ENCODE peak calls at places on chromosomes 1 and 21, in eight cellular contexts. S, X, W, R, L, Q, I and J are unnamed samples.

GRCh38 chr1:172990598-172991215 is 60.0 kb downstream of the TNFSF18 start:
- DNase-seq in S (no peak), R (peak; percentile 60), W (no peak), L (no peak), I (no peak), X (peak; percentile 11), Q (no peak), J (no peak)

GRCh38 chr1:188027613-188028012 is 1198.9 kb downstream of the PLA2G4A start:
- DNase-seq in Q (no peak), R (peak; percentile 75), L (peak; percentile 17), X (peak; percentile 69), S (no peak), I (no peak), W (no peak), J (no peak)

GRCh38 chr1:169779970-169780369 is 14.7 kb downstream of the METTL18 start:
- DNase-seq in W (no peak), S (no peak), X (peak; percentile 15), I (no peak), R (peak; percentile 51), L (peak; percentile 18), Q (no peak), J (no peak)

GRCh38 chr1:234632225-234632624 is 22.2 kb upstream of the IRF2BP2 start:
- DNase-seq in L (no peak), X (no peak), W (no peak), Q (no peak), I (no peak), R (no peak), S (no peak), J (no peak)

GRCh38 chr1:110196917-110197782 is 13.0 kb upstream of the KCNC4 start:
- DNase-seq in X (no peak), Q (peak; percentile 57), W (no peak), L (peak; percentile 63), I (no peak), S (no peak), R (no peak), J (no peak)

GRCh38 chr21:41406340-41406739 is 19.7 kb upstream of the MX1 start:
- DNase-seq in W (no peak), I (peak; percentile 23), L (no peak), X (no peak), Q (no peak), R (no peak), S (no peak), J (no peak)

GRCh38 chr1:107926436-107927080 is 38.4 kb downstream of the VAV3 start:
- DNase-seq in I (no peak), Q (no peak), L (no peak), W (no peak), R (no peak), S (no peak), X (no peak), J (no peak)

GRCh38 chr1:27572679-27573426 is 31.1 kb downstream of the AHDC1 start:
- DNase-seq in I (no peak), X (no peak), S (no peak), L (no peak), Q (peak; percentile 65), W (no peak), R (no peak), J (no peak)

GRCh38 chr21:46393941-46394818 is 64.5 kb upstream of the DIP2A start:
- DNase-seq in S (peak; percentile 34), Q (no peak), W (no peak), I (no peak), L (no peak), R (no peak), X (no peak), J (no peak)

GRCh38 chr1:166822385-166822784 is 16.9 kb upstream of the POGK start:
- DNase-seq in R (no peak), Q (no peak), W (no peak), I (no peak), S (no peak), L (no peak), X (no peak), J (no peak)
- TF ChIP-seq CTCF in R (peak; percentile 33), Q (peak; percentile 42), W (peak; percentile 9), I (no peak), S (no peak), L (no peak), X (peak; percentile 42), J (peak; percentile 27)

DNA sequence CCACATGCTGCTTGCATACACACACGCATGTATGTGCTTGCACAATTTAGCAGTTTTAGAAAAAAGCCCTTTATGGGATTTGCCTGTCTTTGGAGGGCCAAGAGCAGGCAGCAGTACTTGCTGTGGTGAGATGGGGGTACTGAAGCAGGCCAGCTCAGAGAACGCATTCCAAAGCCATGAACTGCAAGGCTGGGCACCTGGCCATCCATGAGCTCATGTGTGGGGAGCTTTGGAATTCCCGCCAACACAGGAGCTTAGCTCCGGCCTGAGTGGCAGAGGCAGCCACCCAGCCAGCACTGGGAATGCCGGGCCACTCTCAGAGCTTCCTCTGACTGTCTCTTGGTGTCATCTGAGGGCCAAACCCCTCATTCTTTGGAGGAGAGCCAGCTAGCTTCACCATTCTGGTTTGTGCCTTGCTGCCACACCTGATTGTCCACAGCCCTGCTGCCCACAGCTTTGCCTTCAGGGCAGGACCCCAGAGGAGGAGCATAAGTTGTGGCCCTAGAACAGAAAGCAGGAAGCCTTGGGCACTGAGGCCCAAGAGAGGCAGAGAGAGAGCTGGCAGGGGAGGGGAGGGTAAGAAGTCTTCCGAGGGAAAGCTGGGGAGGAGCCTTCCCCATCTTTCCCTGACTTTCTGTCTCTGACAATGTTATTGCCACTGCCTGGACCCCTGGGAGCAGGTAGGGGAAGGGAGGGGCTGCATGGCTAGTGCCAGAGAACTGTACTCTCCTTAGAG is 92.1 kb upstream of the POU3F1 start:
- DNase-seq in S (peak; percentile 66), W (peak; percentile 70), L (no peak), I (peak; percentile 88), X (peak; percentile 96), Q (no peak), R (peak; percentile 93), J (peak; percentile 89)
- TF ChIP-seq CTCF in S (no peak), W (peak; percentile 51), L (no peak), I (no peak), X (peak; percentile 52), Q (no peak), R (peak; percentile 19), J (peak; percentile 28)

GRCh38 chr1:91997607-91998195 is 32.1 kb upstream of the EPHX4 start:
- DNase-seq in L (peak; percentile 45), R (peak; percentile 44), I (no peak), X (peak; percentile 30), S (no peak), Q (peak; percentile 27), W (no peak), J (no peak)

DNA sequence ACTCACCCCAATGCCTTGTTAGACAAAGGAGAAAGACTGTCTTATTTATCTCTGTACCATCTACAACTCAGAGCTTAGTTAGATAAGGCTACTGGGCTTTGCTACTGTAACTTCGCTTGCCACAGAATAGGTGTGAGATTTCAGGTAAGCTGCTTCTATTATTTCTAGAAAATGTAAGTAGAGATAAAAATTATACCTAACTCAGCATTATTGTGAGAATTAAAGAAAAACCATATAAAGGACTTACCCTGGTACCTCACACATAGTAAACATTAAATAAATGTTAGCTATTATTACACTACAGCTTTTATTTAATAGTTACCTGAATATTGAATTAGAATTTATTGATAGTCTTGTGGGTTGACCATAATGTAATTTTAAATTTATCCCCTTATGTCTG is 36.5 kb upstream of the EPHX4 start:
- DNase-seq in S (no peak), R (no peak), L (no peak), I (no peak), X (no peak), Q (no peak), W (no peak), J (no peak)
- TF ChIP-seq CTCF in S (no peak), R (no peak), L (no peak), I (no peak), X (no peak), Q (no peak), W (no peak), J (no peak)

GRCh38 chr1:231583376-231583775 is 43.2 kb upstream of the DISC1 start:
- DNase-seq in X (no peak), S (no peak), Q (no peak), L (no peak), W (no peak), R (no peak), I (no peak), J (no peak)

GRCh38 chr1:231580874-231581273 is 45.7 kb upstream of the DISC1 start:
- DNase-seq in R (no peak), S (no peak), I (no peak), X (no peak), Q (no peak), L (no peak), W (no peak), J (no peak)

GRCh38 chr1:231581859-231582258 is 44.7 kb upstream of the DISC1 start:
- DNase-seq in I (no peak), X (no peak), L (no peak), S (no peak), W (no peak), Q (no peak), R (no peak), J (no peak)

DNA sequence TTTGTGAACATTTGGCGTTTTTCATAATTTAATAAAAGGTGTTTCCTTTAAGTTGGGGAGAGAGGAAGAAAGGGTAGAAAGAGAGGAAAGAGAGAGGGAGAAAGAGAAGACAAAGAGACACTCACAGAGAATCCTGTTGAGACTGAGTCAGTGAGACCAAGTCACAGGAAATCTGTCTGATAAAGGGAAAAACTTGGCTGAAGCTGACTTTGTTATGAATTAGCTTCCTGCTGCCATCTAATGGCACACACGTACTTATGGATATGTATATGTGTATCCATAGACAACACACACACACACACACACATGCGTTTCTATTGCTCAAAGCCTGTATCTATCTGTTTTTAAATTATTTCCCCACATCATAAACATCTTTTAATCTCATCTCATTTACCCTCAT is 42.5 kb upstream of the DISC1 start:
- DNase-seq in W (no peak), S (no peak), X (no peak), I (no peak), R (peak; percentile 53), Q (no peak), L (peak; percentile 18), J (no peak)
- TF ChIP-seq CTCF in W (no peak), S (no peak), X (peak; percentile 33), I (no peak), R (peak; percentile 12), Q (no peak), L (peak; percentile 17), J (peak; percentile 49)

DNA sequence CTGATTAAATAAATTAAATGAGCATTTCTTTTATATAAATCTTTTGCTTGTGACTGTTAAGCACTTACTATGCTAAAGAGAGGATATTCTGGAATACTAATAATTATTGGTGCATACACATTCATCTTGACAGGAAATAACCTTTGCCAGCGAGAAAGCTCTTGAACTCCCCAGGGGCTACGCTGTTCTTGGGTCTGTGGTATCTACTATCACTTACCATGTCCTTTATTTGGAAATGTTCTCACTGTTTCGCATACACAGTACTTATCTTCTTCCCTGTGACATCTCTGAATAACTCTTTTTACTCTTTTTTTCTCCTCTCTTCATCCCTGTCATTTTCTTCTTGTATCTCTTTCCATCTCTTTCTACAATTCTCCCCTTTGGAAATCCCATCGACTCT is 178.7 kb downstream of the GABPA start:
- DNase-seq in Q (no peak), R (no peak), W (no peak), X (no peak), L (no peak), I (no peak), S (no peak), J (no peak)
- TF ChIP-seq CTCF in Q (no peak), R (no peak), W (no peak), X (no peak), L (no peak), I (no peak), S (no peak), J (no peak)

DNA sequence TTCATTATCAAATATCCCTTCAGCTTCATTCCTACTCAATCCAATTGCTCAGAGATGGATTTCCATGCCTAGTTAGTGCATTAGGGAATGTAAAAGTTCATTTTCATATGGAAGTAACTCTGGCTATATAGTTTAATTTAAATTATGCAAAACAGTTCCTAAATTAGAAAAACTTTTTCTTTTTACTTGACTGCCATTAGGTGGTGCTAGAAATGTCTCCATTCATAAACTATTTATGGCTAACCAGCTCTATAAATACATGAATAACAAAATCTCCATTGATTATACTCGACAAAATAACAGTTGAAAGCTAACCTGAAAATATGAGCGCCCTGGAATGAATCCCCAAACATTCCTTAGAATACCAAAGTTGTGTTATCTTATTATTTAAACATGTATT is 311.4 kb downstream of the USH2A start:
- DNase-seq in Q (no peak), I (no peak), R (no peak), L (no peak), X (no peak), W (no peak), S (no peak), J (no peak)
- TF ChIP-seq CTCF in Q (no peak), I (no peak), R (peak; percentile 23), L (peak; percentile 25), X (peak; percentile 52), W (no peak), S (no peak), J (peak; percentile 42)